ENCODE peak calls at places on chromosomes 6 and 20, in six cellular contexts. B is mesendoderm, C is upper lobe of right lung, X is fibroblast of lung, H is esophagus squamous epithelium, M is neural progenitor cell. G is an unnamed sample. For H3K4me1, the result is how much of the 10 kb centered on the place peaks cover.

GRCh38 chr6:29974901-29975560 is 32.7 kb downstream of the HLA-A start:
- DNase-seq in B (peak), C (no peak), X (no peak), H (no peak), M (peak), G (no peak)

GRCh38 chr6:1485678-1486077 is 96.3 kb downstream of the FOXF2 start:
- DNase-seq in B (no peak), C (no peak), X (peak), H (no peak), M (no peak), G (no peak)

GRCh38 chr6:47520282-47520681 is 42.7 kb downstream of the CD2AP start:
- DNase-seq in B (peak), C (no peak), X (no peak), H (no peak), M (no peak), G (no peak)

GRCh38 chr20:20463933-20464374 is 96.0 kb downstream of the INSM1 start:
- DNase-seq in B (peak), C (no peak), X (no peak), H (no peak), M (peak), G (peak)

GRCh38 chr6:142647436-142648389 is 297.3 kb downstream of the HIVEP2 start:
- DNase-seq in B (peak), C (no peak), X (no peak), H (no peak), M (peak), G (no peak)

GRCh38 chr20:61503106-61503505 is 251.0 kb downstream of the CDH4 start:
- DNase-seq in B (no peak), C (no peak), X (no peak), H (no peak), M (no peak), G (no peak)

GRCh38 chr6:2790588-2790987 is 25.4 kb downstream of the WRNIP1 start:
- DNase-seq in B (peak), C (no peak), X (peak), H (no peak), M (no peak), G (peak)

GRCh38 chr6:153625089-153625488 is 414.0 kb upstream of the OPRM1 start:
- DNase-seq in B (peak), C (no peak), X (peak), H (no peak), M (peak), G (no peak)

GRCh38 chr6:70707893-70708292 is 40.2 kb downstream of the SMAP1 start:
- DNase-seq in B (no peak), C (no peak), X (no peak), H (no peak), M (no peak), G (no peak)

GRCh38 chr6:167699141-167700036 is 127.3 kb upstream of the AFDN start:
- DNase-seq in B (peak), C (peak), X (no peak), H (peak), M (no peak), G (no peak)
- H3K4me1 ChIP-seq in B (under half), C (under half), X (under half), H (under half), M (under half), G (under half)

GRCh38 chr20:435558-435957 is 26.8 kb downstream of the TBC1D20 start:
- DNase-seq in B (no peak), C (no peak), X (no peak), H (no peak), M (no peak), G (no peak)
- H3K4me1 ChIP-seq in B (under half), C (under half), X (under half), H (under half), M (under half), G (under half)

GRCh38 chr6:139175389-139175788 is 40.5 kb downstream of the HECA start:
- DNase-seq in B (no peak), C (no peak), X (no peak), H (no peak), M (no peak), G (no peak)
- H3K4me1 ChIP-seq in B (under half), C (under half), X (under half), H (under half), M (under half), G (under half)

GRCh38 chr6:138546733-138547185 is 47.5 kb upstream of the NHSL1 start:
- DNase-seq in B (peak), C (no peak), X (no peak), H (no peak), M (no peak), G (no peak)
- H3K4me1 ChIP-seq in B (under half), C (under half), X (under half), H (under half), M (under half), G (under half)

DNA sequence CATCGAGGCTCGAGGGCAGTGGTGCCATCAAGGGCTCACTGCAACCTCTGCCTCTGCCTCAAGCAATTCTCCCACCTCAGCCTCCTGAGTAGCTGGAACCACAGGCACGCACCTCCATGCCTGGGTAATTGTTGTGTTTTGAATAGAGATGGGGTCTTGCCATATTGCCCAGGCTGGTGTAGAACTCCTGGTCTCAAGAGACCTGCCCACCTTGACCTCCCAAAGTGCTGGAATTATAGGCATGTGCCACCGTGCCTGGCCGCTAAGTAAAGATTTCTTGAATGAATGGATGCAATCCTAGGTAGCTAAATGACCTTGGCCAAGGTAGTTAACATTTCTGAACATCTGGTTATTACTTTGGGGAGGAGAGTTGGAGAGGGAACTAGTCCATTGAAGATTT is 7.4 kb downstream of the SCAF8 start:
- DNase-seq in B (no peak), C (no peak), X (no peak), H (no peak), M (no peak), G (no peak)
- H3K4me1 ChIP-seq in B (under half), C (half or more), X (under half), H (half or more), M (under half), G (under half)

G was measured in iPS DF 6.9.